ENCODE peak calls at places on chromosomes 5 and 9, in eight cellular contexts. V is dermis microvascular lymphatic vessel endothelial cell; E is stimulated activated CD8-positive, alpha-beta memory T cell treated with anti-CD3 and anti-CD28 coated beads, Interleukin-12 subunit alpha, Interleukin-12 subunit beta, amount 100 ng/mL, for 1 hour; A is AG08395; W is stimulated activated CD4-positive, alpha-beta T cell treated with anti-CD3 and anti-CD28 coated beads, Interleukin-15, amount 100 ng/mL, for 24 hours; R is aorta; N is GM23248; G is NCI-H2081. P is an unnamed sample.

GRCh38 chr5:67983251-67983941 is 232.2 kb upstream of the PIK3R1 start:
- DNase-seq in V (peak), E (no peak), A (peak), W (no peak), R (no peak), N (peak), G (no peak), P (no peak)

GRCh38 chr5:121292664-121293063 is 559.0 kb upstream of the FTMT start:
- DNase-seq in V (no peak), E (no peak), A (no peak), W (no peak), R (no peak), N (no peak), G (no peak), P (no peak)

GRCh38 chr5:145324767-145325479 is 510.2 kb downstream of the PRELID2 start:
- DNase-seq in V (peak), E (no peak), A (no peak), W (no peak), R (no peak), N (peak), G (no peak), P (no peak)

GRCh38 chr9:21078702-21079101 is 960 bp upstream of the IFNB1 start:
- DNase-seq in V (no peak), E (no peak), A (no peak), W (no peak), R (no peak), N (no peak), G (no peak), P (no peak)

GRCh38 chr5:65481171-65481575 is 547 bp downstream of the ADAMTS6 start:
- DNase-seq in V (peak), E (no peak), A (no peak), W (no peak), R (no peak), N (peak), G (no peak), P (no peak)

GRCh38 chr9:113215142-113215541 is 5.9 kb downstream of the FKBP15 start:
- DNase-seq in V (peak), E (no peak), A (no peak), W (no peak), R (no peak), N (peak), G (no peak), P (no peak)

GRCh38 chr9:21904371-21904770 is 89.8 kb downstream of the CDKN2A start:
- DNase-seq in V (peak), E (no peak), A (no peak), W (no peak), R (no peak), N (peak), G (no peak), P (no peak)

GRCh38 chr5:125607018-125607417 is 816.2 kb upstream of the GRAMD2B start:
- DNase-seq in V (peak), E (no peak), A (no peak), W (no peak), R (no peak), N (no peak), G (no peak), P (no peak)

GRCh38 chr5:155128786-155129512 is 115.4 kb downstream of the KIF4B start:
- DNase-seq in V (no peak), E (no peak), A (no peak), W (no peak), R (no peak), N (peak), G (no peak), P (no peak)

GRCh38 chr5:5421149-5421960 is 1.1 kb upstream of the ICE1 start:
- DNase-seq in V (no peak), E (peak), A (peak), W (peak), R (no peak), N (peak), G (peak), P (no peak)

GRCh38 chr9:17723656-17724055 is 144.8 kb downstream of the SH3GL2 start:
- DNase-seq in V (no peak), E (no peak), A (no peak), W (no peak), R (no peak), N (peak), G (no peak), P (no peak)

GRCh38 chr5:81513468-81513867 is 119.5 kb upstream of the ACOT12 start:
- DNase-seq in V (no peak), E (no peak), A (no peak), W (no peak), R (no peak), N (no peak), G (no peak), P (no peak)